ENCODE peak calls at places on chromosomes 4 and X, in eight cellular contexts. E, S, H, U, J, P, Z and R are unnamed samples.
A peak's percentile ranks its signal among the peaks of the same experiment; 100 is the strongest.

GRCh38 chr4:37646237-37646636 is 39.9 kb downstream of the RELL1 start:
- DNase-seq in Z (no peak), U (no peak), J (no peak), P (no peak), S (no peak), H (no peak), E (no peak), R (peak; percentile 66)

GRCh38 chrX:96722793-96723192 is 38.2 kb downstream of the DIAPH2 start:
- DNase-seq in S (no peak), E (no peak), J (no peak), H (no peak), U (no peak), P (no peak), Z (no peak), R (no peak)

GRCh38 chrX:16870861-16871584 is 861 bp upstream of the RBBP7 start:
- DNase-seq in P (peak; percentile 10), H (no peak), J (peak; percentile 26), S (no peak), E (no peak), Z (no peak), U (peak; percentile 74), R (peak; percentile 46)

GRCh38 chrX:46198858-46199257 is 346.4 kb downstream of the ZNF674 start:
- DNase-seq in E (no peak), S (no peak), H (no peak), J (no peak), Z (no peak), P (no peak), U (no peak), R (no peak)

GRCh38 chr4:5711479-5712184 is 631 bp downstream of the EVC start:
- DNase-seq in P (no peak), E (peak; percentile 36), U (no peak), J (peak; percentile 30), Z (no peak), S (no peak), H (peak; percentile 75), R (no peak)

GRCh38 chr4:168859888-168860694 is 150.0 kb downstream of the CBR4 start:
- DNase-seq in S (no peak), J (no peak), U (no peak), E (no peak), H (no peak), P (no peak), Z (no peak), R (no peak)

GRCh38 chrX:115030635-115031034 is 13.2 kb upstream of the IL13RA2 start:
- DNase-seq in U (no peak), Z (no peak), P (no peak), H (no peak), S (peak; percentile 82), E (no peak), J (no peak), R (no peak)

GRCh38 chrX:109660756-109661155 is 35.8 kb upstream of the KCNE5 start:
- DNase-seq in U (no peak), S (no peak), P (no peak), Z (no peak), J (no peak), H (no peak), E (no peak), R (no peak)

GRCh38 chr4:141771889-141772830 is 135.8 kb downstream of the IL15 start:
- DNase-seq in P (no peak), S (no peak), U (no peak), Z (no peak), J (no peak), E (no peak), H (no peak), R (no peak)

GRCh38 chr4:176044589-176044951 is 21.1 kb upstream of the WDR17 start:
- DNase-seq in E (no peak), P (no peak), Z (no peak), H (no peak), J (no peak), S (no peak), U (peak; percentile 57), R (no peak)

GRCh38 chr4:173119818-173120217 is 48.8 kb upstream of the GALNT7 start:
- DNase-seq in S (no peak), J (no peak), Z (no peak), E (no peak), U (no peak), H (no peak), P (no peak), R (no peak)

GRCh38 chrX:24259544-24260240 is 54.2 kb downstream of the SUPT20HL2 start:
- DNase-seq in Z (peak; percentile 34), P (no peak), S (peak; percentile 40), H (no peak), U (no peak), E (peak; percentile 36), J (no peak), R (no peak)

GRCh38 chr4:132065940-132066495 is 1083.1 kb upstream of the PCDH10 start:
- DNase-seq in H (no peak), Z (peak; percentile 4), S (no peak), P (no peak), J (no peak), U (no peak), E (peak; percentile 71), R (no peak)

GRCh38 chr4:15042529-15043167 is 40.4 kb downstream of the CPEB2 start:
- DNase-seq in H (no peak), Z (no peak), J (no peak), U (no peak), S (no peak), P (no peak), E (no peak), R (no peak)

GRCh38 chrX:123481908-123482873 is 250.7 kb downstream of the THOC2 start:
- DNase-seq in H (no peak), Z (no peak), E (no peak), U (no peak), J (no peak), S (no peak), P (no peak), R (no peak)

GRCh38 chr4:55012363-55013255 is 112.8 kb downstream of the KDR start:
- DNase-seq in S (no peak), E (no peak), P (no peak), J (no peak), Z (no peak), U (no peak), H (no peak), R (no peak)

GRCh38 chr4:36133658-36134057 is 110.7 kb downstream of the ARAP2 start:
- DNase-seq in S (no peak), E (no peak), Z (no peak), J (no peak), H (no peak), U (no peak), P (no peak), R (no peak)